ENCODE peak calls at places on chromosomes 13 and 19, in five cellular contexts. One of them, this sample, is unnamed.

GRCh38 chr19:15551183-15552004 is 43.1 kb downstream of the CYP4F22 start:
- DNase-seq in neuronal stem cell: no peak
- DNase-seq in NCI-H1436 treated with DMSO at 0.1 percent for 48 hours: no peak
- DNase-seq in breast epithelium: no peak
- DNase-seq in GM12891: peak
- DNase-seq in this sample: no peak

GRCh38 chr13:34201050-34201913 is 383.3 kb downstream of the RFC3 start:
- DNase-seq in neuronal stem cell: no peak
- DNase-seq in NCI-H1436 treated with DMSO at 0.1 percent for 48 hours: no peak
- DNase-seq in breast epithelium: no peak
- DNase-seq in GM12891: no peak
- DNase-seq in this sample: no peak

GRCh38 chr13:49651775-49652690 is 23.7 kb downstream of the ARL11 start:
- DNase-seq in neuronal stem cell: no peak
- DNase-seq in NCI-H1436 treated with DMSO at 0.1 percent for 48 hours: no peak
- DNase-seq in breast epithelium: no peak
- DNase-seq in GM12891: no peak
- DNase-seq in this sample: no peak

GRCh38 chr13:30796132-30796832 is 60.9 kb downstream of the ALOX5AP start:
- DNase-seq in neuronal stem cell: no peak
- DNase-seq in NCI-H1436 treated with DMSO at 0.1 percent for 48 hours: no peak
- DNase-seq in breast epithelium: peak
- DNase-seq in GM12891: no peak
- DNase-seq in this sample: no peak

GRCh38 chr13:75723927-75724326 is 87.8 kb downstream of the LMO7 start:
- DNase-seq in neuronal stem cell: no peak
- DNase-seq in NCI-H1436 treated with DMSO at 0.1 percent for 48 hours: no peak
- DNase-seq in breast epithelium: no peak
- DNase-seq in GM12891: no peak
- DNase-seq in this sample: no peak

GRCh38 chr13:105798541-105798940 is 736.9 kb downstream of the EFNB2 start:
- DNase-seq in neuronal stem cell: no peak
- DNase-seq in NCI-H1436 treated with DMSO at 0.1 percent for 48 hours: no peak
- DNase-seq in breast epithelium: no peak
- DNase-seq in GM12891: no peak
- DNase-seq in this sample: no peak

GRCh38 chr19:51439021-51439465 is 19.2 kb downstream of the SIGLEC8 start:
- DNase-seq in neuronal stem cell: no peak
- DNase-seq in NCI-H1436 treated with DMSO at 0.1 percent for 48 hours: no peak
- DNase-seq in breast epithelium: no peak
- DNase-seq in GM12891: no peak
- DNase-seq in this sample: no peak

GRCh38 chr13:68927387-68928026 is 1180.1 kb upstream of the ATXN8OS start:
- DNase-seq in neuronal stem cell: peak
- DNase-seq in NCI-H1436 treated with DMSO at 0.1 percent for 48 hours: no peak
- DNase-seq in breast epithelium: no peak
- DNase-seq in GM12891: no peak
- DNase-seq in this sample: peak

GRCh38 chr13:32877491-32877890 is 138.7 kb upstream of the KL start:
- DNase-seq in neuronal stem cell: no peak
- DNase-seq in NCI-H1436 treated with DMSO at 0.1 percent for 48 hours: no peak
- DNase-seq in breast epithelium: no peak
- DNase-seq in GM12891: no peak
- DNase-seq in this sample: no peak

GRCh38 chr19:15248106-15248505 is 15.9 kb upstream of the EPHX3 start:
- DNase-seq in neuronal stem cell: no peak
- DNase-seq in NCI-H1436 treated with DMSO at 0.1 percent for 48 hours: no peak
- DNase-seq in breast epithelium: no peak
- DNase-seq in GM12891: no peak
- DNase-seq in this sample: no peak